ENCODE peak calls at places on chromosomes 11 and 22, in nine cellular contexts. D is OCI-LY7, W is lower lobe of right lung, L is astrocyte of the spinal cord, Q is GM12865, P is fibroblast of pulmonary artery, A is foreskin fibroblast, O is hepatocyte, I is neural progenitor cell. V is an unnamed sample.

GRCh38 chr22:46241397-46242007 is 8.6 kb downstream of the CDPF1 start:
- DNase-seq in Q (no peak), L (no peak), O (no peak), D (no peak), W (no peak), A (peak; percentile 27), P (no peak), I (no peak), V (no peak)

GRCh38 chr11:8080674-8081590 is at the start of gene TUB:
- DNase-seq in L (no peak), P (no peak), D (no peak), Q (no peak), O (peak; percentile 67), W (no peak), A (peak; percentile 64), I (peak; percentile 78), V (no peak)

GRCh38 chr11:134032501-134033091 is 36.3 kb upstream of the JAM3 start:
- DNase-seq in A (peak; percentile 44), P (no peak), L (no peak), I (no peak), Q (no peak), W (peak; percentile 49), D (no peak), O (no peak), V (no peak)

GRCh38 chr11:2570211-2570811 is 125.5 kb downstream of the KCNQ1 start:
- DNase-seq in A (no peak), L (no peak), I (no peak), P (no peak), Q (no peak), D (no peak), O (no peak), W (peak; percentile 35), V (no peak)

GRCh38 chr11:61473370-61474025 is 35.1 kb upstream of the LRRC10B start:
- DNase-seq in W (no peak), D (no peak), A (peak; percentile 39), L (no peak), Q (no peak), P (peak; percentile 18), I (no peak), O (no peak), V (no peak)

GRCh38 chr11:19674831-19675230 is 37.8 kb upstream of the NAV2 start:
- DNase-seq in P (no peak), A (no peak), I (no peak), W (no peak), L (no peak), O (no peak), Q (no peak), D (no peak), V (no peak)

GRCh38 chr22:17774206-17774927 is at the start of gene BID:
- DNase-seq in Q (peak; percentile 77), O (peak; percentile 63), P (no peak), A (peak; percentile 66), W (peak; percentile 84), I (peak; percentile 66), L (no peak), D (peak; percentile 81), V (no peak)

GRCh38 chr11:69166186-69167115 is 10.7 kb downstream of the SMIM38 start:
- DNase-seq in Q (peak; percentile 88), I (peak; percentile 34), W (no peak), P (peak; percentile 75), O (peak; percentile 73), A (peak; percentile 81), L (peak; percentile 93), D (peak; percentile 2), V (no peak)

GRCh38 chr11:28176231-28176853 is 68.2 kb downstream of the METTL15 start:
- DNase-seq in I (no peak), D (no peak), O (no peak), A (peak; percentile 30), P (no peak), L (no peak), Q (no peak), W (no peak), V (no peak)

GRCh38 chr11:106271126-106271525 is 193.7 kb downstream of the AASDHPPT start:
- DNase-seq in Q (no peak), L (peak; percentile 37), I (no peak), D (no peak), W (no peak), A (peak; percentile 22), O (no peak), P (no peak), V (no peak)

GRCh38 chr22:17811119-17811518 is 36.9 kb upstream of the BID start:
- DNase-seq in Q (no peak), P (no peak), O (no peak), L (no peak), W (no peak), I (no peak), A (no peak), D (no peak), V (no peak)

GRCh38 chr11:83051760-83052671 is 19.7 kb downstream of the RAB30 start:
- DNase-seq in W (no peak), D (no peak), L (peak; percentile 95), Q (no peak), O (peak; percentile 64), I (no peak), A (peak; percentile 94), P (peak; percentile 96), V (no peak)

GRCh38 chr11:62721994-62722393 is 5.3 kb downstream of the HNRNPUL2 start:
- DNase-seq in L (peak; percentile 39), Q (no peak), W (no peak), I (peak; percentile 51), P (peak; percentile 48), D (no peak), O (peak; percentile 51), A (peak; percentile 48), V (no peak)

GRCh38 chr22:23833911-23834317 is 4.9 kb downstream of the DERL3 start:
- DNase-seq in O (no peak), P (no peak), L (no peak), D (no peak), Q (no peak), A (no peak), I (no peak), W (peak; percentile 38), V (peak; percentile 38)

GRCh38 chr11:14290422-14290821 is 68.6 kb downstream of the RRAS2 start:
- DNase-seq in D (no peak), L (no peak), O (no peak), A (no peak), P (no peak), W (no peak), Q (no peak), I (peak; percentile 52), V (no peak)

DNA sequence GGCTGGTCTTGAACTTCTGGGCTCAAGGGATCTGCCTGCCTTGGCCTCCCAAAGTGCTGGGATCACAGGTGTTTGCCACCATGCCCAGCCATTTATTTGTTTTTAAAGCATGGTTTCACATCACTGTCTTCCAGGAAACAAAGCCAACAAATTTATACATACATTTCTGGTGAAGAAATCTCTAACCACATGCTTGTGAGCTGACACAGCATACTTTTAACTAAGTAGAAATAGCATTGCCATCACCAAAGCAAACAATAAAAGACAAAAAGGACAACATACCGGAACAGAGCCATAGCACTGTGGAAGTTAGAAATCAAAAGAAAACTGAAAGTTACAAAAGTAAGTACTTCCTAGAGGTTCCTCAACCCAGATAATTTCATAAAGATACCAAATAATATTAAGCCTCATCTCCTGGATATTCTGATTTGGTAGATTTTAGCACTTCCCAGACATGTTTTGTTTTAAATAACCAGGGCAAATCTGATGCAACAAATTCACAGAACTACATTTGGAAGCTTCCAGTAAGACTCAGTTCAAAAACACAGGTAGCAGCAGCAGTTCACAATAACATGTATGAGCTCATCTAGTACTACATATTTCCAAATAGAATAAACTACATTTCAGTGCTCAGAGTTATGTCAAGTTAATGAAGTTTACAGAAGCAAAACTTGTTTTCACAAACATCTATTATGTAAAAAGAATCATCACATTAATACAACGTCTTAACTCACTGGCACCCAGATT is 70.6 kb downstream of the RRAS2 start:
- DNase-seq in L (peak; percentile 85), P (peak; percentile 85), D (no peak), A (peak; percentile 80), O (no peak), W (no peak), I (no peak), Q (no peak), V (no peak)
- H3K4me3 ChIP-seq in L (no peak overlapping the region), P (no peak overlapping the region), D (no peak overlapping the region), A (no peak overlapping the region), O (no peak overlapping the region), W (no peak overlapping the region), I (no peak overlapping the region), Q (no peak overlapping the region), V (no peak overlapping the region)

GRCh38 chr22:32103648-32104326 is 55.3 kb downstream of the C22orf42 start:
- DNase-seq in L (no peak), A (peak; percentile 33), P (peak; percentile 21), O (no peak), W (no peak), D (peak; percentile 11), I (no peak), Q (no peak), V (no peak)
- TF ChIP-seq CTCF in L (no peak), A (no peak), P (peak; percentile 29), O (peak; percentile 55), W (peak; percentile 44), D (peak; percentile 76), I (peak; percentile 56), Q (peak; percentile 17), V (peak; percentile 48)

GRCh38 chr11:93814966-93815633 is 31.0 kb downstream of the MED17 start:
- DNase-seq in W (no peak), P (no peak), A (no peak), I (no peak), O (no peak), L (no peak), D (no peak), Q (no peak), V (no peak)

GRCh38 chr11:93820085-93820710 is 30.2 kb downstream of the VSTM5 start:
- DNase-seq in P (no peak), W (no peak), Q (no peak), O (no peak), L (no peak), D (no peak), I (peak; percentile 67), A (no peak), V (no peak)

GRCh38 chr11:93813974-93814373 is 29.9 kb downstream of the MED17 start:
- DNase-seq in A (no peak), P (no peak), D (no peak), O (no peak), L (no peak), W (no peak), Q (no peak), I (no peak), V (no peak)

GRCh38 chr11:93820847-93821246 is 29.6 kb downstream of the VSTM5 start:
- DNase-seq in O (no peak), A (no peak), W (no peak), L (no peak), I (no peak), D (no peak), Q (no peak), P (no peak), V (no peak)

GRCh38 chr11:93817426-93818348 is 32.7 kb downstream of the VSTM5 start:
- DNase-seq in A (no peak), W (no peak), L (no peak), D (no peak), Q (no peak), P (no peak), O (no peak), I (no peak), V (no peak)
- H3K4me3 ChIP-seq in A (no peak overlapping the region), W (no peak overlapping the region), L (no peak overlapping the region), D (no peak overlapping the region), Q (no peak overlapping the region), P (no peak overlapping the region), O (no peak overlapping the region), I (no peak overlapping the region), V (no peak overlapping the region)

DNA sequence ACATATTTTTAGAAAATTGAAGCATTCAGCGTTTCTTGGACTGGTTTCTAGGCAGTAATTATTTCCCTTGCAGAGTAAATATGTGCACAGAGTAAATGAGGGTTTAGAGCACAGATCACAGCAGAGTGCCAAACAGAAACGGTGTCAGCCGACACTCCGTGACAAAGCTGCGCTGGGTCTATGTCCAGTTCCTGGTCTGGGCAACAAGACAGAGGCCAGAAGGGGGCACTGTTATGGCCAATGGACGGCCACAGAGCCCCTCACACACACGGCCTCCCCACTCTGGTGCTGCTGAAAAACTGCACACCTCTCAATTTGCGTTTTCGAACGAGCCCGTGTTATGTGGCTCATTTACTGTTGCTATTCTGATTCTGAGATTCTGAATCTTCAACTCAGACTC is 180.7 kb downstream of the MPPED1 start:
- DNase-seq in A (no peak), W (no peak), P (peak; percentile 7), O (no peak), I (peak; percentile 78), D (no peak), Q (no peak), L (no peak), V (no peak)
- TF ChIP-seq CTCF in A (no peak), W (no peak), P (peak; percentile 26), O (peak; percentile 19), I (peak; percentile 69), D (peak; percentile 22), Q (no peak), L (no peak), V (no peak)

V was measured in RWPE2.